ENCODE peak calls at places on chromosomes 2 and 18, in five cellular contexts. T is colonic mucosa; E is lower lobe of right lung; O is tibial nerve; P is CD4-positive, alpha-beta T cell. G is an unnamed sample.
A peak's percentile ranks its signal among the peaks of the same experiment; 100 is the strongest.

GRCh38 chr18:69490813-69491212 is 90.1 kb downstream of the DOK6 start:
- DNase-seq in T (no peak), E (no peak), O (no peak), P (no peak), G (no peak)

GRCh38 chr2:128465246-128466170 is 146.8 kb upstream of the HS6ST1 start:
- DNase-seq in T (peak; percentile 14), E (no peak), O (no peak), P (no peak), G (no peak)

GRCh38 chr2:157782057-157782845 is 93.9 kb downstream of the ACVR1 start:
- DNase-seq in T (no peak), E (no peak), O (no peak), P (no peak), G (no peak)

GRCh38 chr2:183057333-183057985 is 19.2 kb upstream of the NCKAP1 start:
- DNase-seq in T (no peak), E (no peak), O (no peak), P (no peak), G (no peak)

GRCh38 chr18:64717026-64717425 is 568.1 kb upstream of the LINC00305 start:
- DNase-seq in T (no peak), E (no peak), O (no peak), P (no peak), G (no peak)

GRCh38 chr2:88100489-88100858 is 27.4 kb downstream of the FABP1 start:
- DNase-seq in T (no peak), E (no peak), O (no peak), P (no peak), G (no peak)

GRCh38 chr2:109411648-109412325 is 202.0 kb downstream of the SEPTIN10 start:
- DNase-seq in T (no peak), E (no peak), O (no peak), P (no peak), G (no peak)

GRCh38 chr2:38268691-38269309 is 108.3 kb downstream of the ATL2 start:
- DNase-seq in T (no peak), E (no peak), O (no peak), P (no peak), G (no peak)

GRCh38 chr2:60882971-60883753 is 1.8 kb downstream of the REL start:
- DNase-seq in T (peak; percentile 38), E (no peak), O (peak; percentile 21), P (no peak), G (no peak)

GRCh38 chr2:33069894-33070651 is 123.3 kb downstream of the LTBP1 start:
- DNase-seq in T (no peak), E (no peak), O (peak; percentile 13), P (no peak), G (peak; percentile 35)

GRCh38 chr2:141027221-141027620 is 1103.6 kb downstream of the LRP1B start:
- DNase-seq in T (no peak), E (no peak), O (no peak), P (no peak), G (no peak)

GRCh38 chr2:237432484-237433092 is 18.6 kb upstream of the COL6A3 start:
- DNase-seq in T (no peak), E (peak; percentile 45), O (no peak), P (peak; percentile 67), G (no peak)

GRCh38 chr18:2337552-2338141 is 233.7 kb downstream of the METTL4 start:
- DNase-seq in T (peak; percentile 37), E (no peak), O (peak; percentile 44), P (peak; percentile 37), G (no peak)

GRCh38 chr2:220779918-220780317 is 792.2 kb downstream of the EPHA4 start:
- DNase-seq in T (no peak), E (no peak), O (no peak), P (no peak), G (no peak)

GRCh38 chr2:168694876-168695275 is 107.6 kb upstream of the NOSTRIN start:
- DNase-seq in T (no peak), E (no peak), O (no peak), P (no peak), G (no peak)

GRCh38 chr18:22056962-22057361 is 112.4 kb upstream of the GATA6 start:
- DNase-seq in T (no peak), E (no peak), O (no peak), P (no peak), G (no peak)

GRCh38 chr2:147547425-147547824 is 297.4 kb upstream of the ACVR2A start:
- DNase-seq in T (no peak), E (no peak), O (no peak), P (no peak), G (no peak)

GRCh38 chr2:118112771-118113334 is 24.6 kb downstream of the INSIG2 start:
- DNase-seq in T (no peak), E (no peak), O (no peak), P (no peak), G (no peak)

GRCh38 chr2:75568174-75568573 is 7.4 kb upstream of the EVA1A start:
- DNase-seq in T (no peak), E (no peak), O (no peak), P (no peak), G (no peak)

GRCh38 chr18:47461977-47462376 is 210.5 kb upstream of the SKOR2 start:
- DNase-seq in T (no peak), E (no peak), O (no peak), P (no peak), G (no peak)
- H3K9me3 ChIP-seq in T (no peaks in the 10 kb centered on the region), E (no peaks in the 10 kb centered on the region), O (no peaks in the 10 kb centered on the region), P (no peaks in the 10 kb centered on the region), G (no peaks in the 10 kb centered on the region)

GRCh38 chr18:4063545-4063944 is 391.6 kb downstream of the DLGAP1 start:
- DNase-seq in T (no peak), E (no peak), O (no peak), P (no peak), G (no peak)
- H3K9me3 ChIP-seq in T (no peaks in the 10 kb centered on the region), E (peaks cover 6% of the 10 kb centered on the region), O (peaks cover 15% of the 10 kb centered on the region), P (peaks cover 5% of the 10 kb centered on the region), G (no peaks in the 10 kb centered on the region)

DNA sequence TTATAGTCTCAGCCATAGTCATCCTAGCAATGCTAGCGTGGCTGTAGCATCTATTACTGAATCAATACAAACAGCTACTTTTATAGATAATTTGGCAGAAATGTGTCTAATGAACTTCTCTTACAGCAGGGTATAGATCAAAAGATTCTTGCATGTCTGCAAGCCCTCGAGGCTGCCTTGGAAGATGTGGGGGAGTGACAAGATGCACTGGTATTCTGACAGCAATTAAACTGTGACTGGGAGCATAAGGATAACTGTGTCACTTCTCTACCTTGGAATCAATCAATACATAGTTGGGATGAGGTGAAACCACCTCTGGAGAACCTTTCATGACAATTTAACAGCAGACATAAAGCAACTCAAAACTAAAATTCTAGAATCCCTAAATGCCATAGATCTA is 59.3 kb upstream of the MYO3B start:
- DNase-seq in T (no peak), E (no peak), O (no peak), P (no peak), G (no peak)
- H3K9me3 ChIP-seq in T (no peaks in the 10 kb centered on the region), E (no peaks in the 10 kb centered on the region), O (peaks cover 14% of the 10 kb centered on the region), P (no peaks in the 10 kb centered on the region), G (no peaks in the 10 kb centered on the region)

DNA sequence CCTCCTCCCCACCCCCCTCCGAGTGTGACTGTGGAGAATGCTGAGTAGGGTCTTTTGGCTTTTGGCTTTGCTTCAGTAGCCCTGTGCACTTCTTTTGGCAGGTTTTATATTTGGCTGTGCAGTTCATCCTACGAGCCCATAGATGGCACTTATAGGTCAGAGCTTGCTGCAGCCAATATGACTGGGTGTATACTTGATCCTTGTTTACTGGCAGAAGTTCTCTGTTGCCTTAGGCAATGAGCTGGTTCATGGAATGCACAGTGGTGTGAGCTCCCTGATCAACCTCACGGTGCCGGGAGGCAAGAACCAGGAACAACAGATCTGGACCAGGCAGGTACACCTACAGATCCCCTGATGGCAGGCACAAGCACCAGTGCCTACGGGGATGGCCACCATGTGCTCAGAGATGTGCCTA is 190.2 kb downstream of the KIAA1328 start:
- DNase-seq in T (no peak), E (no peak), O (no peak), P (no peak), G (no peak)
- H3K9me3 ChIP-seq in T (no peaks in the 10 kb centered on the region), E (peaks cover 35% of the 10 kb centered on the region), O (peaks cover 55% of the 10 kb centered on the region), P (peaks cover 36% of the 10 kb centered on the region), G (no peaks in the 10 kb centered on the region)

G was measured in uterus.